ENCODE peak calls at places on chromosome 20, in four cellular contexts. One of them, this sample, is unnamed.

GRCh38 chr20:11676618-11677289 is 240.9 kb upstream of the BTBD3 start:
- DNase-seq in IMR-90: peak
- DNase-seq in HepG2: peak
- DNase-seq in K562: peak
- DNase-seq in this sample: peak

GRCh38 chr20:1528811-1529210 is 28.7 kb downstream of the SIRPD start:
- DNase-seq in IMR-90: peak
- DNase-seq in HepG2: no peak
- DNase-seq in K562: no peak
- DNase-seq in this sample: no peak

GRCh38 chr20:25465398-25465797 is 57.9 kb downstream of the GINS1 start:
- DNase-seq in IMR-90: no peak
- DNase-seq in HepG2: no peak
- DNase-seq in K562: no peak
- DNase-seq in this sample: no peak

GRCh38 chr20:41716436-41716835 is 98.3 kb upstream of the CHD6 start:
- DNase-seq in IMR-90: peak
- DNase-seq in HepG2: no peak
- DNase-seq in K562: no peak
- DNase-seq in this sample: no peak

GRCh38 chr20:20832715-20833114 is 120.3 kb upstream of the RALGAPA2 start:
- DNase-seq in IMR-90: no peak
- DNase-seq in HepG2: no peak
- DNase-seq in K562: no peak
- DNase-seq in this sample: no peak

GRCh38 chr20:24634855-24635254 is 165.4 kb downstream of the SYNDIG1 start:
- DNase-seq in IMR-90: peak
- DNase-seq in HepG2: peak
- DNase-seq in K562: peak
- DNase-seq in this sample: peak

GRCh38 chr20:49583669-49584417 is 15.9 kb upstream of the PTGIS start:
- DNase-seq in IMR-90: peak
- DNase-seq in HepG2: peak
- DNase-seq in K562: peak
- DNase-seq in this sample: no peak

GRCh38 chr20:62172666-62173065 is 10.2 kb upstream of the MTG2 start:
- DNase-seq in IMR-90: no peak
- DNase-seq in HepG2: no peak
- DNase-seq in K562: no peak
- DNase-seq in this sample: no peak

GRCh38 chr20:33709905-33710541 is 10.1 kb downstream of the PXMP4 start:
- DNase-seq in IMR-90: no peak
- DNase-seq in HepG2: no peak
- DNase-seq in K562: peak
- DNase-seq in this sample: peak

GRCh38 chr20:62337558-62338293 is 29.4 kb downstream of the LAMA5 start:
- DNase-seq in IMR-90: no peak
- DNase-seq in HepG2: no peak
- DNase-seq in K562: no peak
- DNase-seq in this sample: no peak

GRCh38 chr20:611843-612185 is 1.7 kb upstream of the TCF15 start:
- DNase-seq in IMR-90: no peak
- DNase-seq in HepG2: no peak
- DNase-seq in K562: no peak
- DNase-seq in this sample: no peak

GRCh38 chr20:43942213-43942590 is 27.6 kb downstream of the TOX2 start:
- DNase-seq in IMR-90: no peak
- DNase-seq in HepG2: no peak
- DNase-seq in K562: no peak
- DNase-seq in this sample: no peak

GRCh38 chr20:43944653-43945235 is 30.1 kb downstream of the TOX2 start:
- DNase-seq in IMR-90: no peak
- DNase-seq in HepG2: no peak
- DNase-seq in K562: no peak
- DNase-seq in this sample: no peak

GRCh38 chr20:43941476-43942212 is 27.0 kb downstream of the TOX2 start:
- DNase-seq in IMR-90: peak
- DNase-seq in HepG2: no peak
- DNase-seq in K562: no peak
- DNase-seq in this sample: no peak

GRCh38 chr20:43943725-43944124 is 29.1 kb downstream of the TOX2 start:
- DNase-seq in IMR-90: no peak
- DNase-seq in HepG2: no peak
- DNase-seq in K562: no peak
- DNase-seq in this sample: no peak

GRCh38 chr20:43942661-43943285 is 28.1 kb downstream of the TOX2 start:
- DNase-seq in IMR-90: peak
- DNase-seq in HepG2: no peak
- DNase-seq in K562: no peak
- DNase-seq in this sample: no peak
- H3K9ac ChIP-seq in IMR-90: peak
- H3K9ac ChIP-seq in HepG2: no peak
- H3K9ac ChIP-seq in K562: no peak
- H3K9ac ChIP-seq in this sample: no peak

GRCh38 chr20:58313366-58313765 is 3.9 kb downstream of the RAB22A start:
- DNase-seq in IMR-90: no peak
- DNase-seq in HepG2: no peak
- DNase-seq in K562: no peak
- DNase-seq in this sample: no peak
- TF ChIP-seq RFX5 in IMR-90: no peak
- TF ChIP-seq RFX5 in HepG2: no peak
- TF ChIP-seq RFX5 in K562: no peak
- TF ChIP-seq RFX5 in this sample: no peak

GRCh38 chr20:28562510-28562898 is 2695.0 kb upstream of the DEFB115 start:
- DNase-seq in IMR-90: peak
- DNase-seq in HepG2: no peak
- DNase-seq in K562: peak
- DNase-seq in this sample: no peak
- TF ChIP-seq MAFK in IMR-90: peak
- TF ChIP-seq MAFK in HepG2: no peak
- TF ChIP-seq MAFK in K562: no peak
- TF ChIP-seq MAFK in this sample: no peak

GRCh38 chr20:43726811-43727338 is at the start of gene GTSF1L:
- DNase-seq in IMR-90: peak
- DNase-seq in HepG2: no peak
- DNase-seq in K562: no peak
- DNase-seq in this sample: no peak

GRCh38 chr20:43726333-43726732 is 469 bp downstream of the GTSF1L start:
- DNase-seq in IMR-90: no peak
- DNase-seq in HepG2: no peak
- DNase-seq in K562: no peak
- DNase-seq in this sample: no peak

GRCh38 chr20:43723735-43724134 is 3.1 kb downstream of the GTSF1L start:
- DNase-seq in IMR-90: no peak
- DNase-seq in HepG2: no peak
- DNase-seq in K562: no peak
- DNase-seq in this sample: no peak

GRCh38 chr20:43724383-43724782 is 2.4 kb downstream of the GTSF1L start:
- DNase-seq in IMR-90: no peak
- DNase-seq in HepG2: no peak
- DNase-seq in K562: no peak
- DNase-seq in this sample: no peak

GRCh38 chr20:43725666-43726065 is 1.1 kb downstream of the GTSF1L start:
- DNase-seq in IMR-90: peak
- DNase-seq in HepG2: no peak
- DNase-seq in K562: no peak
- DNase-seq in this sample: no peak
- H3K9ac ChIP-seq in IMR-90: no peak
- H3K9ac ChIP-seq in HepG2: no peak
- H3K9ac ChIP-seq in K562: no peak
- H3K9ac ChIP-seq in this sample: no peak

GRCh38 chr20:13302647-13303425 is 81.8 kb downstream of the ISM1 start:
- DNase-seq in IMR-90: no peak
- DNase-seq in HepG2: peak
- DNase-seq in K562: no peak
- DNase-seq in this sample: no peak
- TF ChIP-seq RFX5 in IMR-90: no peak
- TF ChIP-seq RFX5 in HepG2: no peak
- TF ChIP-seq RFX5 in K562: no peak
- TF ChIP-seq RFX5 in this sample: no peak

DNA sequence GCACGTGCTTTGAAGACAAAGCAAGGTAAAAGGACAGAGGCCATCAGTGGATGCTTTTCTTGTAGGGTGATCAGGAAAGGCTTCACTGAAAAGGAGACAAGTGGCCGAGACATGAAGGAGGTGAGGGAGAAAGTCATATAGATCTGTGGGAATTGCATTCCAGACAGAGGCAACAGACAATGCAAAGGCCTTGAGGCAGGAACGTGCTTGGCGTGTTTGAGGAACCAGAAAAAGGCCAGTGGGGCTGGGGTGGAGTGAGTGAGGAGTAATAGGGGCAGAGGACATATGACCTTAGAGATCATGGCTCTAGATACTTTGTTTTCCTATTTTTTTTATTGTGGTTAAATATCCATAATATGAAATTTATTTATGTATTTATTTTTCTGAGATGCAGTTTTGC is 10.5 kb upstream of the SALL4 start:
- DNase-seq in IMR-90: no peak
- DNase-seq in HepG2: no peak
- DNase-seq in K562: no peak
- DNase-seq in this sample: no peak
- TF ChIP-seq MAFK in IMR-90: no peak
- TF ChIP-seq MAFK in HepG2: no peak
- TF ChIP-seq MAFK in K562: no peak
- TF ChIP-seq MAFK in this sample: no peak